ENCODE peak calls at places on chromosomes 11 and 22, in seven cellular contexts. One of them, this sample, is unnamed.

GRCh38 chr22:50191041-50191740 is 5.5 kb downstream of the TRABD start:
- DNase-seq in brain microvascular endothelial cell: no peak
- DNase-seq in psoas muscle: no peak
- DNase-seq in AG04449: no peak
- DNase-seq in suprapubic skin: no peak
- DNase-seq in pancreas: no peak
- DNase-seq in dorsolateral prefrontal cortex: no peak
- DNase-seq in this sample: peak; percentile 32

GRCh38 chr22:32564170-32565001 is 89.8 kb downstream of the FBXO7 start:
- DNase-seq in suprapubic skin: no peak
- DNase-seq in AG04449: no peak
- DNase-seq in brain microvascular endothelial cell: peak; percentile 61
- DNase-seq in dorsolateral prefrontal cortex: no peak
- DNase-seq in pancreas: no peak
- DNase-seq in psoas muscle: peak; percentile 58
- DNase-seq in this sample: peak; percentile 56

GRCh38 chr11:97860237-97860636 is 1160.5 kb upstream of the CNTN5 start:
- DNase-seq in suprapubic skin: no peak
- DNase-seq in pancreas: no peak
- DNase-seq in brain microvascular endothelial cell: peak; percentile 9
- DNase-seq in psoas muscle: no peak
- DNase-seq in dorsolateral prefrontal cortex: no peak
- DNase-seq in AG04449: no peak
- DNase-seq in this sample: no peak

GRCh38 chr11:61598886-61599868 is 18.3 kb upstream of the SYT7 start:
- DNase-seq in pancreas: no peak
- DNase-seq in AG04449: no peak
- DNase-seq in psoas muscle: peak; percentile 73
- DNase-seq in dorsolateral prefrontal cortex: no peak
- DNase-seq in suprapubic skin: no peak
- DNase-seq in brain microvascular endothelial cell: peak; percentile 29
- DNase-seq in this sample: peak; percentile 79

GRCh38 chr11:118321386-118322082 is 17.0 kb downstream of the CD3E start:
- DNase-seq in brain microvascular endothelial cell: no peak
- DNase-seq in suprapubic skin: no peak
- DNase-seq in pancreas: no peak
- DNase-seq in psoas muscle: no peak
- DNase-seq in AG04449: no peak
- DNase-seq in dorsolateral prefrontal cortex: no peak
- DNase-seq in this sample: no peak

GRCh38 chr22:35191412-35191811 is 65.9 kb upstream of the HMGXB4 start:
- DNase-seq in suprapubic skin: no peak
- DNase-seq in psoas muscle: no peak
- DNase-seq in brain microvascular endothelial cell: no peak
- DNase-seq in dorsolateral prefrontal cortex: no peak
- DNase-seq in AG04449: no peak
- DNase-seq in pancreas: no peak
- DNase-seq in this sample: peak; percentile 17

GRCh38 chr11:33988586-33989370 is 62.8 kb upstream of the CAPRIN1 start:
- DNase-seq in psoas muscle: no peak
- DNase-seq in AG04449: no peak
- DNase-seq in suprapubic skin: no peak
- DNase-seq in dorsolateral prefrontal cortex: no peak
- DNase-seq in pancreas: no peak
- DNase-seq in brain microvascular endothelial cell: no peak
- DNase-seq in this sample: no peak

GRCh38 chr11:84173078-84173477 is 886.9 kb upstream of the CCDC90B start:
- DNase-seq in suprapubic skin: no peak
- DNase-seq in dorsolateral prefrontal cortex: no peak
- DNase-seq in psoas muscle: no peak
- DNase-seq in AG04449: no peak
- DNase-seq in brain microvascular endothelial cell: no peak
- DNase-seq in pancreas: no peak
- DNase-seq in this sample: no peak

GRCh38 chr22:44166448-44166847 is 14.3 kb upstream of the PARVG start:
- DNase-seq in psoas muscle: peak; percentile 48
- DNase-seq in dorsolateral prefrontal cortex: no peak
- DNase-seq in suprapubic skin: no peak
- DNase-seq in AG04449: no peak
- DNase-seq in pancreas: no peak
- DNase-seq in brain microvascular endothelial cell: no peak
- DNase-seq in this sample: no peak

GRCh38 chr22:32473388-32473952 is 1.1 kb upstream of the FBXO7 start:
- DNase-seq in AG04449: no peak
- DNase-seq in dorsolateral prefrontal cortex: no peak
- DNase-seq in suprapubic skin: peak; percentile 61
- DNase-seq in pancreas: peak; percentile 17
- DNase-seq in brain microvascular endothelial cell: peak; percentile 65
- DNase-seq in psoas muscle: no peak
- DNase-seq in this sample: peak; percentile 71

GRCh38 chr22:37794376-37794775 is 13.4 kb upstream of the GCAT start:
- DNase-seq in pancreas: no peak
- DNase-seq in AG04449: no peak
- DNase-seq in suprapubic skin: no peak
- DNase-seq in brain microvascular endothelial cell: no peak
- DNase-seq in dorsolateral prefrontal cortex: no peak
- DNase-seq in psoas muscle: no peak
- DNase-seq in this sample: no peak

GRCh38 chr11:123580137-123580536 is 74.3 kb downstream of the SCN3B start:
- DNase-seq in suprapubic skin: no peak
- DNase-seq in pancreas: no peak
- DNase-seq in dorsolateral prefrontal cortex: no peak
- DNase-seq in psoas muscle: no peak
- DNase-seq in brain microvascular endothelial cell: no peak
- DNase-seq in AG04449: no peak
- DNase-seq in this sample: no peak

GRCh38 chr22:38733329-38734202 is 22.2 kb downstream of the SUN2 start:
- DNase-seq in psoas muscle: peak; percentile 94
- DNase-seq in dorsolateral prefrontal cortex: peak; percentile 87
- DNase-seq in AG04449: no peak
- DNase-seq in suprapubic skin: no peak
- DNase-seq in brain microvascular endothelial cell: no peak
- DNase-seq in pancreas: peak; percentile 75
- DNase-seq in this sample: peak; percentile 36

GRCh38 chr11:92268546-92268945 is 43.9 kb downstream of the FAT3 start:
- DNase-seq in brain microvascular endothelial cell: no peak
- DNase-seq in dorsolateral prefrontal cortex: no peak
- DNase-seq in pancreas: no peak
- DNase-seq in psoas muscle: no peak
- DNase-seq in AG04449: no peak
- DNase-seq in suprapubic skin: no peak
- DNase-seq in this sample: no peak

GRCh38 chr11:45922425-45923082 is at the start of gene LARGE2:
- DNase-seq in pancreas: peak; percentile 84
- DNase-seq in brain microvascular endothelial cell: no peak
- DNase-seq in dorsolateral prefrontal cortex: no peak
- DNase-seq in psoas muscle: peak; percentile 52
- DNase-seq in suprapubic skin: no peak
- DNase-seq in AG04449: no peak
- DNase-seq in this sample: no peak

GRCh38 chr22:40348025-40348658 is 1.8 kb downstream of the ADSL start:
- DNase-seq in pancreas: peak; percentile 47
- DNase-seq in suprapubic skin: no peak
- DNase-seq in brain microvascular endothelial cell: peak; percentile 44
- DNase-seq in psoas muscle: peak; percentile 71
- DNase-seq in dorsolateral prefrontal cortex: peak; percentile 51
- DNase-seq in AG04449: no peak
- DNase-seq in this sample: peak; percentile 80

GRCh38 chr22:40653361-40653760 is 16.8 kb upstream of the MRTFA start:
- DNase-seq in AG04449: no peak
- DNase-seq in psoas muscle: no peak
- DNase-seq in pancreas: no peak
- DNase-seq in suprapubic skin: no peak
- DNase-seq in brain microvascular endothelial cell: no peak
- DNase-seq in dorsolateral prefrontal cortex: no peak
- DNase-seq in this sample: no peak

GRCh38 chr11:128886401-128887119 is 4.6 kb upstream of the KCNJ5 start:
- DNase-seq in pancreas: peak; percentile 72
- DNase-seq in AG04449: no peak
- DNase-seq in dorsolateral prefrontal cortex: no peak
- DNase-seq in psoas muscle: no peak
- DNase-seq in brain microvascular endothelial cell: no peak
- DNase-seq in suprapubic skin: no peak
- DNase-seq in this sample: no peak

GRCh38 chr11:69417211-69418085 is 64.0 kb upstream of the LINC01488 start:
- DNase-seq in dorsolateral prefrontal cortex: no peak
- DNase-seq in AG04449: no peak
- DNase-seq in psoas muscle: no peak
- DNase-seq in brain microvascular endothelial cell: no peak
- DNase-seq in pancreas: peak; percentile 56
- DNase-seq in suprapubic skin: no peak
- DNase-seq in this sample: no peak

GRCh38 chr22:49243965-49244364 is 583.7 kb downstream of the BRD1 start:
- DNase-seq in psoas muscle: no peak
- DNase-seq in suprapubic skin: no peak
- DNase-seq in AG04449: no peak
- DNase-seq in brain microvascular endothelial cell: no peak
- DNase-seq in dorsolateral prefrontal cortex: no peak
- DNase-seq in pancreas: no peak
- DNase-seq in this sample: no peak

GRCh38 chr11:26828291-26828690 is 106.4 kb upstream of the SLC5A12 start:
- DNase-seq in AG04449: no peak
- DNase-seq in psoas muscle: no peak
- DNase-seq in dorsolateral prefrontal cortex: no peak
- DNase-seq in suprapubic skin: no peak
- DNase-seq in brain microvascular endothelial cell: no peak
- DNase-seq in pancreas: no peak
- DNase-seq in this sample: peak; percentile 14

GRCh38 chr11:6523253-6523652 is 26.2 kb downstream of the DNHD1 start:
- DNase-seq in psoas muscle: no peak
- DNase-seq in brain microvascular endothelial cell: peak; percentile 40
- DNase-seq in suprapubic skin: no peak
- DNase-seq in pancreas: no peak
- DNase-seq in dorsolateral prefrontal cortex: no peak
- DNase-seq in AG04449: no peak
- DNase-seq in this sample: peak; percentile 69

GRCh38 chr11:6077723-6078122 is 29.8 kb upstream of the OR56B4 start:
- DNase-seq in brain microvascular endothelial cell: no peak
- DNase-seq in suprapubic skin: no peak
- DNase-seq in dorsolateral prefrontal cortex: no peak
- DNase-seq in AG04449: no peak
- DNase-seq in psoas muscle: no peak
- DNase-seq in pancreas: no peak
- DNase-seq in this sample: no peak

GRCh38 chr22:45318558-45319318 is 9.0 kb downstream of the FAM118A start:
- DNase-seq in psoas muscle: no peak
- DNase-seq in dorsolateral prefrontal cortex: no peak
- DNase-seq in AG04449: no peak
- DNase-seq in brain microvascular endothelial cell: no peak
- DNase-seq in suprapubic skin: no peak
- DNase-seq in pancreas: no peak
- DNase-seq in this sample: no peak

GRCh38 chr22:45317551-45318167 is 7.9 kb downstream of the FAM118A start:
- DNase-seq in AG04449: no peak
- DNase-seq in suprapubic skin: peak; percentile 79
- DNase-seq in pancreas: no peak
- DNase-seq in psoas muscle: peak; percentile 74
- DNase-seq in brain microvascular endothelial cell: peak; percentile 32
- DNase-seq in dorsolateral prefrontal cortex: peak; percentile 55
- DNase-seq in this sample: peak; percentile 57

GRCh38 chr22:45320326-45320976 is 10.7 kb downstream of the FAM118A start:
- DNase-seq in dorsolateral prefrontal cortex: no peak
- DNase-seq in brain microvascular endothelial cell: no peak
- DNase-seq in AG04449: no peak
- DNase-seq in pancreas: no peak
- DNase-seq in psoas muscle: no peak
- DNase-seq in suprapubic skin: no peak
- DNase-seq in this sample: no peak

GRCh38 chr22:45318168-45318557 is 8.4 kb downstream of the FAM118A start:
- DNase-seq in pancreas: peak; percentile 31
- DNase-seq in dorsolateral prefrontal cortex: peak; percentile 61
- DNase-seq in psoas muscle: peak; percentile 83
- DNase-seq in AG04449: peak; percentile 70
- DNase-seq in brain microvascular endothelial cell: peak; percentile 97
- DNase-seq in suprapubic skin: peak; percentile 89
- DNase-seq in this sample: peak; percentile 97

GRCh38 chr22:45319319-45319675 is 9.6 kb downstream of the FAM118A start:
- DNase-seq in brain microvascular endothelial cell: peak; percentile 41
- DNase-seq in AG04449: no peak
- DNase-seq in pancreas: no peak
- DNase-seq in suprapubic skin: no peak
- DNase-seq in psoas muscle: peak; percentile 59
- DNase-seq in dorsolateral prefrontal cortex: no peak
- DNase-seq in this sample: peak; percentile 77
- H3K4me3 ChIP-seq in brain microvascular endothelial cell: no peak overlapping the region
- H3K4me3 ChIP-seq in AG04449: no peak overlapping the region
- H3K4me3 ChIP-seq in pancreas: no peak overlapping the region
- H3K4me3 ChIP-seq in suprapubic skin: no peak overlapping the region
- H3K4me3 ChIP-seq in psoas muscle: no peak overlapping the region
- H3K4me3 ChIP-seq in dorsolateral prefrontal cortex: no peak overlapping the region
- H3K4me3 ChIP-seq in this sample: no peak overlapping the region

GRCh38 chr11:12394601-12395000 is 17.2 kb downstream of the PARVA start:
- DNase-seq in dorsolateral prefrontal cortex: no peak
- DNase-seq in suprapubic skin: no peak
- DNase-seq in pancreas: no peak
- DNase-seq in psoas muscle: no peak
- DNase-seq in AG04449: no peak
- DNase-seq in brain microvascular endothelial cell: no peak
- DNase-seq in this sample: no peak
- TF ChIP-seq CTCF in dorsolateral prefrontal cortex: no peak
- TF ChIP-seq CTCF in suprapubic skin: no peak
- TF ChIP-seq CTCF in pancreas: no peak
- TF ChIP-seq CTCF in psoas muscle: no peak
- TF ChIP-seq CTCF in AG04449: no peak
- TF ChIP-seq CTCF in brain microvascular endothelial cell: no peak
- TF ChIP-seq CTCF in this sample: no peak

GRCh38 chr11:107017433-107018227 is 646 bp downstream of the GUCY1A2 start:
- DNase-seq in pancreas: peak; percentile 55
- DNase-seq in brain microvascular endothelial cell: no peak
- DNase-seq in AG04449: no peak
- DNase-seq in suprapubic skin: peak; percentile 66
- DNase-seq in dorsolateral prefrontal cortex: peak; percentile 81
- DNase-seq in psoas muscle: peak; percentile 56
- DNase-seq in this sample: peak; percentile 51
- H3K4me3 ChIP-seq in pancreas: peak overlapping the region; percentile 12
- H3K4me3 ChIP-seq in brain microvascular endothelial cell: peak overlapping the region; percentile 52
- H3K4me3 ChIP-seq in AG04449: peak overlapping the region; percentile 61
- H3K4me3 ChIP-seq in suprapubic skin: peak overlapping the region; percentile 59
- H3K4me3 ChIP-seq in dorsolateral prefrontal cortex: peak overlapping the region; percentile 70
- H3K4me3 ChIP-seq in psoas muscle: peak overlapping the region; percentile 64
- H3K4me3 ChIP-seq in this sample: peak overlapping the region; percentile 43

DNA sequence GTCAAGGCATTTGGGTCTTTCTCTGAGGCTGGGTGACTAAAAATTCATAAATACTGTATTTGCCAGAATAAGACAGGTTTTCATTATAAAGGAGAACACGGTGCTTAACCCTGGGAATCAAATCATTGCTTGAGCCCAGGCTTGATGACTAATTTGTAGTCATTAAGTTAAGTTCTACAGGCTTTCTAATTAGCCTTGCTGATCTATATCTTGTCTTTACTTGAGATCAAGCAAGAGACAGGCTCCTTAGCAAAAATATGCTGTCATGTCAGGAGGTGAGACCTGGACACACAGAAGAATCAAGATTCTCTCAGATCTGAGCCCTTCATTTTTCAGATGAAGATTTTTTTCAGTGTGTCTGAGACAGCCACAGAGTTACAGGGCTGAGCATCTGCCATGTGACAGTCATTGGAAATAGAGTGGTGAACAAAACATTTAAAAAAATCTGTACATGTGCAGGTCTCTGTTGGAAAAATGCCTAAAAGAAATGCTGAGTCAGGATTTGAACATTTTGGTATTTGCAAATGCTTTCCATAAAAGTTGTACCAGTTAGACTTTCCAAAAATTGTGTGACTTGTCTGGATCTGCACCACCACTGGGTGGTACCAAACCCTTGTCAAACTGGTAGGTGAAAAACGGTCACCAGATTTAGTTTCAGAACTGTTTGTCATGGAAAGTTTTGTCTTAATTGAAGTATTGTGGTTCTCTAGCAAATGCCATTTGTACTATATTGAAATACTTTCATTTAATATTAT is 14.7 kb downstream of the ACAT1 start:
- DNase-seq in suprapubic skin: no peak
- DNase-seq in dorsolateral prefrontal cortex: no peak
- DNase-seq in AG04449: no peak
- DNase-seq in psoas muscle: no peak
- DNase-seq in pancreas: no peak
- DNase-seq in brain microvascular endothelial cell: no peak
- DNase-seq in this sample: peak; percentile 32
- TF ChIP-seq CTCF in suprapubic skin: no peak
- TF ChIP-seq CTCF in dorsolateral prefrontal cortex: no peak
- TF ChIP-seq CTCF in AG04449: no peak
- TF ChIP-seq CTCF in psoas muscle: no peak
- TF ChIP-seq CTCF in pancreas: no peak
- TF ChIP-seq CTCF in brain microvascular endothelial cell: peak; percentile 20
- TF ChIP-seq CTCF in this sample: peak; percentile 18

This sample was measured in cardiac fibroblast.